ENCODE peak calls at places on chromosomes 1 and 21, in five cellular contexts. P, M, N, Y and V are unnamed samples.

GRCh38 chr1:160522136-160522535 is 919 bp downstream of the SLAMF6 start:
- DNase-seq in P (no peak), M (no peak), N (no peak), Y (no peak), V (no peak)

GRCh38 chr1:34884961-34885360 is 25.4 kb upstream of the SMIM12 start:
- DNase-seq in P (no peak), M (no peak), N (no peak), Y (no peak), V (no peak)

GRCh38 chr21:34337741-34338140 is 26.1 kb upstream of the KCNE2 start:
- DNase-seq in P (no peak), M (no peak), N (no peak), Y (no peak), V (no peak)

GRCh38 chr1:41221995-41222991 is 19.8 kb downstream of the SCMH1 start:
- DNase-seq in P (no peak), M (no peak), N (no peak), Y (no peak), V (no peak)

GRCh38 chr1:81585371-81585770 is 215.4 kb upstream of the ADGRL2 start:
- DNase-seq in P (no peak), M (no peak), N (no peak), Y (no peak), V (no peak)

GRCh38 chr1:109780982-109781381 is 17.3 kb upstream of the EPS8L3 start:
- DNase-seq in P (no peak), M (no peak), N (no peak), Y (no peak), V (no peak)

GRCh38 chr1:57406428-57406827 is 17.4 kb downstream of the DAB1 start:
- DNase-seq in P (no peak), M (no peak), N (no peak), Y (no peak), V (no peak)

GRCh38 chr1:25131794-25132193 is 100.5 kb downstream of the SYF2 start:
- DNase-seq in P (no peak), M (no peak), N (no peak), Y (no peak), V (no peak)

GRCh38 chr1:116504308-116505156 is 66.3 kb downstream of the CD58 start:
- DNase-seq in P (peak; percentile 74), M (peak; percentile 82), N (no peak), Y (peak; percentile 18), V (peak; percentile 48)

GRCh38 chr1:225899044-225899925 is 10.3 kb upstream of the LEFTY1 start:
- DNase-seq in P (no peak), M (no peak), N (no peak), Y (no peak), V (no peak)

GRCh38 chr1:193538690-193539089 is 352.3 kb upstream of the B3GALT2 start:
- DNase-seq in P (no peak), M (no peak), N (no peak), Y (no peak), V (no peak)

GRCh38 chr1:180854001-180854400 is 58.7 kb upstream of the KIAA1614 start:
- DNase-seq in P (no peak), M (no peak), N (no peak), Y (no peak), V (no peak)

GRCh38 chr1:30447080-30447479 is 276.3 kb downstream of the MATN1 start:
- DNase-seq in P (no peak), M (no peak), N (no peak), Y (no peak), V (no peak)

GRCh38 chr1:154329551-154330131 is 4.3 kb downstream of the ATP8B2 start:
- DNase-seq in P (peak; percentile 42), M (no peak), N (no peak), Y (no peak), V (no peak)

GRCh38 chr1:10631121-10631810 is 156.5 kb downstream of the PEX14 start:
- DNase-seq in P (no peak), M (peak; percentile 49), N (no peak), Y (no peak), V (no peak)

GRCh38 chr1:207327994-207328393 is 6.5 kb downstream of the CD55 start:
- DNase-seq in P (no peak), M (no peak), N (no peak), Y (no peak), V (no peak)

GRCh38 chr1:29271724-29272123 is 35.4 kb downstream of the PTPRU start:
- DNase-seq in P (no peak), M (peak; percentile 85), N (peak; percentile 34), Y (peak; percentile 67), V (no peak)

GRCh38 chr1:10295471-10296085 is 85.2 kb downstream of the KIF1B start:
- DNase-seq in P (no peak), M (no peak), N (no peak), Y (no peak), V (no peak)

GRCh38 chr1:95793893-95794292 is 559.9 kb downstream of the RWDD3 start:
- DNase-seq in P (no peak), M (no peak), N (no peak), Y (no peak), V (peak; percentile 9)

GRCh38 chr1:190001187-190001586 is 476.5 kb downstream of the BRINP3 start:
- DNase-seq in P (no peak), M (no peak), N (no peak), Y (peak; percentile 10), V (peak; percentile 1)